ENCODE peak calls at places on chromosomes 4 and X, in eight cellular contexts. Q is T-helper 1 cell; K is CD4-positive, alpha-beta T cell; Y is LNCaP clone FGC; T is bronchial epithelial cell; N is neural progenitor cell; X is HS-5; R is Daoy. C is an unnamed sample.

GRCh38 chrX:103688949-103689348 is 2.5 kb upstream of the MORF4L2 start:
- DNase-seq in Q (no peak), K (no peak), Y (no peak), T (peak), N (peak), X (no peak), R (no peak), C (no peak)

GRCh38 chrX:50581405-50581804 is 110.8 kb upstream of the DGKK start:
- DNase-seq in Q (no peak), K (no peak), Y (no peak), T (no peak), N (no peak), X (no peak), R (no peak), C (no peak)

GRCh38 chrX:133448512-133449076 is 33.3 kb upstream of the GPC4 start:
- DNase-seq in Q (no peak), K (no peak), Y (no peak), T (peak), N (peak), X (no peak), R (no peak), C (no peak)

GRCh38 chrX:154840856-154841255 is 6.4 kb upstream of the SMIM9 start:
- DNase-seq in Q (no peak), K (no peak), Y (peak), T (peak), N (no peak), X (peak), R (peak), C (no peak)

GRCh38 chr4:70670332-70671014 is 4.2 kb upstream of the JCHAIN start:
- DNase-seq in Q (no peak), K (no peak), Y (no peak), T (peak), N (no peak), X (no peak), R (peak), C (no peak)

GRCh38 chrX:72498782-72499181 is 73.9 kb downstream of the HDAC8 start:
- DNase-seq in Q (no peak), K (no peak), Y (no peak), T (peak), N (no peak), X (no peak), R (peak), C (no peak)

GRCh38 chr4:185269286-185269685 is 59.9 kb downstream of the SNX25 start:
- DNase-seq in Q (no peak), K (no peak), Y (no peak), T (no peak), N (no peak), X (no peak), R (no peak), C (no peak)

GRCh38 chr4:80006935-80007744 is 65.9 kb downstream of the ANTXR2 start:
- DNase-seq in Q (no peak), K (no peak), Y (no peak), T (peak), N (no peak), X (no peak), R (no peak), C (no peak)

GRCh38 chrX:28884823-28885222 is 297.6 kb downstream of the IL1RAPL1 start:
- DNase-seq in Q (no peak), K (no peak), Y (no peak), T (no peak), N (no peak), X (no peak), R (no peak), C (no peak)

GRCh38 chr4:52704133-52704532 is 45.0 kb upstream of the USP46 start:
- DNase-seq in Q (no peak), K (no peak), Y (no peak), T (peak), N (no peak), X (no peak), R (no peak), C (no peak)

GRCh38 chrX:30141966-30142365 is 73.4 kb upstream of the MAGEB2 start:
- DNase-seq in Q (no peak), K (no peak), Y (no peak), T (peak), N (peak), X (no peak), R (peak), C (no peak)

GRCh38 chrX:120452131-120452530 is 17.0 kb downstream of the LAMP2 start:
- DNase-seq in Q (no peak), K (no peak), Y (no peak), T (no peak), N (peak), X (no peak), R (no peak), C (no peak)

GRCh38 chr4:57443308-57444243 is 333.4 kb upstream of the IGFBP7 start:
- DNase-seq in Q (no peak), K (no peak), Y (no peak), T (no peak), N (no peak), X (no peak), R (no peak), C (peak)

GRCh38 chrX:17022205-17022604 is 75.7 kb downstream of the REPS2 start:
- DNase-seq in Q (no peak), K (no peak), Y (no peak), T (peak), N (no peak), X (no peak), R (peak), C (no peak)

GRCh38 chr4:6953751-6954380 is 44.2 kb downstream of the TBC1D14 start:
- DNase-seq in Q (no peak), K (no peak), Y (no peak), T (peak), N (peak), X (no peak), R (peak), C (peak)